ENCODE peak calls at places on chromosome 11, in seven cellular contexts. N is neuronal stem cell, D is brain microvascular endothelial cell, J is GM23248, L is GM23338, X is kidney, K is trophoblast cell. C is an unnamed sample.

GRCh38 chr11:118522571-118523072 is 4.7 kb upstream of the TTC36 start:
- DNase-seq in L (peak), K (peak), J (peak), D (peak), N (no peak), X (no peak), C (peak)

GRCh38 chr11:62025429-62026105 is 58.1 kb upstream of the FTH1 start:
- DNase-seq in L (no peak), K (peak), J (peak), X (peak), N (no peak), D (peak), C (peak)

GRCh38 chr11:134196756-134197155 is 27.0 kb downstream of the NCAPD3 start:
- DNase-seq in L (peak), K (no peak), N (no peak), J (no peak), D (no peak), X (no peak), C (no peak)

GRCh38 chr11:95378106-95378505 is 147.1 kb upstream of the SESN3 start:
- DNase-seq in N (no peak), J (peak), K (no peak), X (no peak), D (no peak), L (no peak), C (no peak)

GRCh38 chr11:69552951-69553350 is 71.5 kb downstream of the LINC01488 start:
- DNase-seq in K (peak), L (no peak), J (no peak), X (no peak), N (no peak), D (no peak), C (no peak)

GRCh38 chr11:76635991-76636520 is 34.5 kb downstream of the LRRC32 start:
- DNase-seq in L (no peak), J (no peak), X (no peak), D (no peak), N (no peak), K (no peak), C (no peak)

GRCh38 chr11:48248902-48249301 is 4.0 kb downstream of the OR4X2 start:
- DNase-seq in K (no peak), D (no peak), N (no peak), J (no peak), X (no peak), L (no peak), C (no peak)

GRCh38 chr11:86637976-86638375 is 34.4 kb downstream of the ME3 start:
- DNase-seq in J (no peak), N (no peak), X (no peak), K (no peak), D (no peak), L (no peak), C (no peak)

GRCh38 chr11:111631666-111632039 is 29.4 kb downstream of the SIK2 start:
- DNase-seq in J (peak), N (no peak), X (no peak), L (no peak), K (peak), D (peak), C (peak)

GRCh38 chr11:113529606-113530005 is 54.4 kb upstream of the DRD2 start:
- DNase-seq in J (no peak), X (no peak), N (no peak), D (no peak), K (peak), L (no peak), C (no peak)

GRCh38 chr11:84316866-84317560 is 1030.8 kb upstream of the CCDC90B start:
- DNase-seq in K (peak), L (peak), X (peak), D (peak), N (peak), J (peak), C (peak)

GRCh38 chr11:79437274-79437980 is 3.4 kb downstream of the TENM4 start:
- DNase-seq in X (peak), J (peak), K (peak), N (peak), L (peak), D (no peak), C (peak)

GRCh38 chr11:537622-538430 is 499 bp downstream of the LRRC56 start:
- DNase-seq in K (no peak), N (no peak), L (no peak), X (peak), J (no peak), D (no peak), C (no peak)

GRCh38 chr11:77592727-77593126 is 3.0 kb downstream of the AQP11 start:
- DNase-seq in J (no peak), X (no peak), D (no peak), L (no peak), K (no peak), N (no peak), C (no peak)

GRCh38 chr11:43316451-43316850 is 4.7 kb downstream of the API5 start:
- DNase-seq in K (no peak), J (peak), D (peak), N (no peak), X (no peak), L (no peak), C (peak)

GRCh38 chr11:73359341-73359740 is 16.9 kb upstream of the RELT start:
- DNase-seq in J (peak), K (peak), L (no peak), D (peak), X (peak), N (no peak), C (peak)

GRCh38 chr11:116787436-116787785 is 412 bp downstream of the ZPR1 start:
- DNase-seq in X (no peak), N (no peak), D (no peak), L (peak), J (peak), K (peak), C (no peak)

GRCh38 chr11:28585007-28585406 is 476.8 kb downstream of the METTL15 start:
- DNase-seq in J (peak), N (no peak), D (peak), X (no peak), K (no peak), L (no peak), C (peak)

GRCh38 chr11:79447039-79447438 is 6.2 kb upstream of the TENM4 start:
- DNase-seq in L (no peak), X (no peak), D (no peak), N (no peak), J (no peak), K (no peak), C (no peak)

GRCh38 chr11:43573873-43574272 is 106.7 kb upstream of the HSD17B12 start:
- DNase-seq in D (no peak), X (no peak), L (no peak), J (no peak), K (no peak), N (no peak), C (no peak)

GRCh38 chr11:134654161-134654915 is 242.3 kb upstream of the B3GAT1 start:
- DNase-seq in J (no peak), L (no peak), X (peak), N (no peak), D (no peak), K (peak), C (no peak)

GRCh38 chr11:66475349-66476172 is 4.7 kb upstream of the DPP3 start:
- DNase-seq in D (no peak), X (peak), N (no peak), K (no peak), J (no peak), L (no peak), C (no peak)

GRCh38 chr11:102111011-102111786 is 952 bp downstream of the YAP1 start:
- DNase-seq in N (peak), L (peak), J (peak), D (peak), K (peak), X (peak), C (peak)

GRCh38 chr11:57515332-57516060 is at the start of gene SLC43A1:
- DNase-seq in X (peak), J (peak), D (peak), N (no peak), K (peak), L (peak), C (peak)

GRCh38 chr11:130573767-130574166 is 125.3 kb downstream of the ADAMTS15 start:
- DNase-seq in L (no peak), X (no peak), N (no peak), J (no peak), D (no peak), K (no peak), C (no peak)

GRCh38 chr11:14308114-14308896 is 50.7 kb downstream of the RRAS2 start:
- DNase-seq in D (peak), N (no peak), L (peak), K (peak), J (peak), X (no peak), C (peak)

GRCh38 chr11:134228625-134229024 is 4.2 kb downstream of the VPS26B start:
- DNase-seq in J (peak), D (no peak), K (no peak), X (no peak), L (no peak), N (no peak), C (no peak)

GRCh38 chr11:100687630-100688395 is 725 bp downstream of the ARHGAP42 start:
- DNase-seq in N (peak), J (peak), L (peak), K (peak), D (peak), X (peak), C (peak)

GRCh38 chr11:15884792-15885540 is 471.4 kb downstream of the SOX6 start:
- DNase-seq in L (no peak), D (no peak), N (no peak), X (peak), J (no peak), K (no peak), C (no peak)

GRCh38 chr11:73866586-73866996 is 10.1 kb downstream of the COA4 start:
- DNase-seq in N (no peak), L (no peak), J (peak), X (no peak), D (peak), K (peak), C (peak)

GRCh38 chr11:19742595-19743292 is 30.1 kb downstream of the NAV2 start:
- DNase-seq in X (peak), K (peak), N (peak), J (peak), L (peak), D (peak), C (peak)

GRCh38 chr11:125720781-125721180 is 25.3 kb upstream of the PATE1 start:
- DNase-seq in X (no peak), L (no peak), D (no peak), J (peak), N (no peak), K (no peak), C (no peak)

GRCh38 chr11:131712897-131713296 is 342.5 kb downstream of the NTM start:
- DNase-seq in K (no peak), X (no peak), N (no peak), D (no peak), J (no peak), L (no peak), C (no peak)

GRCh38 chr11:88188251-88189030 is 13.2 kb upstream of the RAB38 start:
- DNase-seq in X (peak), J (no peak), D (no peak), K (no peak), N (no peak), L (no peak), C (peak)

GRCh38 chr11:130471731-130472433 is 23.4 kb downstream of the ADAMTS15 start:
- DNase-seq in J (no peak), X (no peak), K (no peak), N (no peak), L (no peak), D (no peak), C (no peak)

GRCh38 chr11:609355-609811 is 6.4 kb downstream of the IRF7 start:
- DNase-seq in X (peak), L (no peak), K (no peak), J (no peak), D (no peak), N (no peak), C (no peak)

GRCh38 chr11:129853508-129854228 is 38.0 kb downstream of the TMEM45B start:
- DNase-seq in D (no peak), J (peak), L (peak), K (peak), N (no peak), X (peak), C (peak)

GRCh38 chr11:5280582-5281102 is 10.9 kb upstream of the HBE1 start:
- DNase-seq in K (peak), D (peak), N (no peak), L (peak), X (peak), J (peak), C (peak)

GRCh38 chr11:83566948-83567347 is 280.8 kb upstream of the CCDC90B start:
- DNase-seq in X (no peak), D (peak), J (peak), L (no peak), K (no peak), N (no peak), C (peak)

DNA sequence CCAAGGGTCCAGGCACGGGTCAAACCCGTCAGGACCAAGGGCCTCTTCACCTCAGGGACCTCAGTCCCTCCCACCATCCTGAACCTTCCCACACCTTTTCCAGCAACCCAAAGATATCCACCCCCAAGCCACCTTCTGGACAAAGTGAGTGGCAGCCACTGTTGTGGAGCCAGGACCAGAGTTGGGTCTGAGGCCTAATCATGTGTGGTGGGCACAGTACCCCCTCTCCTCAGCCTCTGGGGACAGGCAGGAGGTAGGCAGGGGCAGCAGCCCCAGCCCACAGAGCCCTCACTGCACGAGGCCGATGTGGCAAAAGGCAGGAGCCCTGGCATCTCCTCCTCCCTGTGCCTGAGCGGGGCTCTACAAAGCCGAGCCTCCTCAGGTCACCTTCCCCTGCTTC is 2.5 kb downstream of the KCNJ11 start:
- DNase-seq in K (no peak), L (no peak), J (no peak), D (no peak), N (no peak), X (no peak), C (no peak)
- H3K4me3 ChIP-seq in K (no peak), L (no peak), J (no peak), D (no peak), N (no peak), X (no peak), C (no peak)

GRCh38 chr11:75557649-75558494 is 4.2 kb upstream of the SERPINH1 start:
- DNase-seq in N (no peak), X (peak), L (no peak), K (no peak), J (peak), D (peak), C (peak)
- H3K4me3 ChIP-seq in N (no peak), X (no peak), L (no peak), K (no peak), J (peak), D (no peak), C (no peak)

GRCh38 chr11:104965735-104966134 is 2.6 kb downstream of the CASP4 start:
- DNase-seq in D (no peak), J (no peak), X (no peak), L (no peak), N (no peak), K (peak), C (no peak)
- H3K4me3 ChIP-seq in D (no peak), J (peak), X (no peak), L (no peak), N (no peak), K (no peak), C (no peak)

GRCh38 chr11:46826310-46827044 is 19.6 kb downstream of the CKAP5 start:
- DNase-seq in L (peak), J (peak), K (peak), X (peak), D (peak), N (peak), C (peak)
- H3K4me3 ChIP-seq in L (peak), J (peak), K (peak), X (peak), D (peak), N (peak), C (peak)

GRCh38 chr11:127000291-127000968 is at the start of gene KIRREL3:
- DNase-seq in K (peak), L (peak), X (peak), N (no peak), D (no peak), J (peak), C (no peak)
- H3K4me3 ChIP-seq in K (peak), L (peak), X (peak), N (peak), D (peak), J (peak), C (peak)

GRCh38 chr11:41051919-41052630 is 407.4 kb downstream of the LRRC4C start:
- DNase-seq in L (no peak), D (no peak), J (no peak), K (no peak), N (no peak), X (no peak), C (no peak)

GRCh38 chr11:41058138-41058537 is 401.3 kb downstream of the LRRC4C start:
- DNase-seq in X (peak), N (no peak), L (no peak), D (no peak), J (no peak), K (no peak), C (no peak)

GRCh38 chr11:41053894-41054293 is 405.6 kb downstream of the LRRC4C start:
- DNase-seq in X (no peak), D (no peak), J (no peak), L (no peak), K (no peak), N (no peak), C (no peak)

GRCh38 chr11:41056892-41057569 is 402.4 kb downstream of the LRRC4C start:
- DNase-seq in D (no peak), J (no peak), K (no peak), L (no peak), N (no peak), X (peak), C (no peak)
- H3K4me3 ChIP-seq in D (no peak), J (no peak), K (no peak), L (no peak), N (no peak), X (no peak), C (no peak)

DNA sequence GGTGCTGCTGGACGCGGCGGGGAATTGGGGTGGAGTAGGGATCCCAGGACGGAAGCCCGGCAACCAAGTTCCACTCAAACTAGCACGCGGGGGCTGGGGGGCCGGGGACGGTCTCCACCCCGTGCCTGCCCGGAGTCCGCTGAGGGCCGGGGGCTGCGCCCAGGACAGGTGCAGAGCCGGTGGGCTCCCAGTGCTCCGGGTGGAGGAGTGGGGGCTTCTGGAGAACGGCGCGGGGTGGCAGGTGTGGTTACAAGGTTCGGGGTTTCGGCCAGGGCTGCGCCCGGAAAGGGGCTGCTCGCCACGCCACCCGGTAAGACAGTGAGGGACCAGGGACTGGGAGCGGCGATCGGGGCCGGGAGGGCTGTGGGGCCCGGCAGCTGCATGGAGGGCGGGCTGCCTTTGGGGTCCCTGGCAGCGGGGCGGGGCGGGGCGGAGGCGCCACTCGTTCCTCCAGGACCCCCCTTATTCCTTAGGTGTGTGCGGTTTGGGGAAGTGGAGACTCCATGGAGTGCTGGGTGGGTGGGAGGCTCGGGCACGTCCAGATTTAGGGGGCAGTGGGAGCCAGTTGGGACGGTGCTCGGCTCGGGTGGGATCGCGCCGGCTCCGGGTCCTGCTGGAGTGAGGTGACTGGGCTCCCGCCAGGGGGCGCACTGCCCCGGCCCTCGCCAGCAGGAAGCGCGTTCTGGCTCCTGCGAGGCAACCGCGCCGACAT is 767 bp downstream of the TSPAN18 start:
- DNase-seq in N (peak), L (peak), J (peak), K (peak), D (peak), X (peak), C (peak)
- H3K4me3 ChIP-seq in N (peak), L (peak), J (peak), K (peak), D (no peak), X (peak), C (peak)

DNA sequence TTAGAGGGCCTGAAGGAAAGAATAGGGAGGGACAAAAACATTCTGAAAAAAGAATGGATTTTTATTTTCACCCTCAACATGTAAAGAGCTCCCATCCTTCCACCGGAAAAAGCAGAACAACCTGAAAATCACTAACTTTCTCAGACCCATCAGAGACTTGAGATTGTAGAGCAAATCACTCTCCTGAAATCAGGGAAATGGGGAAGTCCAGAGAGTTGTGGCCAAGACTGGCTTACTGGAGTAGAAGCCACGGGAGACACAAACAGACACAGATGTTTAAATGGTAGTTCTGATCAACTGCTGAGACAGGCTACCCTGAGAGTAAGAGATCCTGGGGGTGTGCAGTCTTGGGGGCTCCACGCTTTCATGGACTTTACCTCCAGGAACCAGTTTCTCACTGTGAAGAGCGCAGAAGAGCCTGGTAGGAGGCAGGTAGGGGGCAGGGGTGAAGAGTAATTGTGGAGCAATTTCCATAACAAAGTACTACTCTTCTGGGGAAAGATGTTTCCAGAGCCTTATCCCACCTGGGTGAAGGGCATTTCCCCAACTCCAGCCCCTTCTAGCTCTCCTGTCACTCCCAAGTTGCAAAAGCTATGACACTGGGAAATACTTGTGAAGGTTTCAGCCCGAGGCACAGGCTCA is 47.1 kb downstream of the ASCL2 start:
- DNase-seq in K (no peak), N (no peak), L (peak), D (no peak), X (no peak), J (no peak), C (no peak)
- H3K4me3 ChIP-seq in K (no peak), N (no peak), L (no peak), D (no peak), X (no peak), J (no peak), C (no peak)

GRCh38 chr11:64069401-64070300 is 33.9 kb downstream of the FLRT1 start:
- DNase-seq in L (no peak), X (no peak), K (no peak), D (no peak), N (no peak), J (no peak), C (no peak)
- H3K4me3 ChIP-seq in L (no peak), X (no peak), K (no peak), D (no peak), N (no peak), J (no peak), C (no peak)

GRCh38 chr11:122700676-122701075 is 45.2 kb downstream of the UBASH3B start:
- DNase-seq in N (no peak), K (no peak), L (no peak), X (no peak), J (no peak), D (no peak), C (no peak)
- H3K4me3 ChIP-seq in N (no peak), K (no peak), L (no peak), X (no peak), J (no peak), D (no peak), C (no peak)